ENCODE peak calls at places on chromosomes 12 and 14, in six cellular contexts. E is lower lobe of right lung, L is keratinocyte, U is HepG2, I is stomach, R is mammary epithelial cell. W is an unnamed sample.

GRCh38 chr12:131862994-131863710 is 31.3 kb upstream of the ULK1 start:
- DNase-seq in E (no peak), L (no peak), U (no peak), I (no peak), R (no peak), W (no peak)

GRCh38 chr12:127143020-127143419 is 1124.0 kb upstream of the TMEM132C start:
- DNase-seq in E (no peak), L (no peak), U (no peak), I (no peak), R (no peak), W (no peak)

GRCh38 chr12:21428241-21428640 is 9.2 kb upstream of the PYROXD1 start:
- DNase-seq in E (no peak), L (no peak), U (no peak), I (no peak), R (no peak), W (no peak)

GRCh38 chr14:72701610-72702009 is 192.3 kb downstream of the DPF3 start:
- DNase-seq in E (no peak), L (no peak), U (no peak), I (no peak), R (no peak), W (no peak)

GRCh38 chr12:131872154-131873046 is 22.0 kb upstream of the ULK1 start:
- DNase-seq in E (no peak), L (peak; percentile 83), U (no peak), I (no peak), R (peak; percentile 94), W (peak; percentile 92)

GRCh38 chr12:130832561-130833209 is 6.4 kb downstream of the STX2 start:
- DNase-seq in E (no peak), L (no peak), U (no peak), I (no peak), R (peak; percentile 37), W (no peak)

GRCh38 chr14:51446771-51447170 is 204.9 kb upstream of the FRMD6 start:
- DNase-seq in E (no peak), L (no peak), U (no peak), I (no peak), R (no peak), W (no peak)

GRCh38 chr12:64995831-64996230 is 125.3 kb downstream of the WIF1 start:
- DNase-seq in E (no peak), L (peak; percentile 21), U (no peak), I (no peak), R (peak; percentile 69), W (no peak)

GRCh38 chr12:8156845-8157244 is at the start of gene ZNF705A:
- DNase-seq in E (no peak), L (no peak), U (peak; percentile 29), I (no peak), R (peak; percentile 61), W (peak; percentile 5)

GRCh38 chr12:104569348-104570173 is 112.8 kb downstream of the CHST11 start:
- DNase-seq in E (peak; percentile 51), L (no peak), U (no peak), I (peak; percentile 31), R (no peak), W (no peak)

GRCh38 chr12:42905419-42905705 is 315.8 kb upstream of the PRICKLE1 start:
- DNase-seq in E (no peak), L (no peak), U (no peak), I (no peak), R (no peak), W (no peak)

GRCh38 chr12:42910656-42911055 is 321.1 kb upstream of the PRICKLE1 start:
- DNase-seq in E (no peak), L (peak; percentile 35), U (no peak), I (no peak), R (peak; percentile 16), W (peak; percentile 68)

GRCh38 chr12:42902001-42902400 is 312.5 kb upstream of the PRICKLE1 start:
- DNase-seq in E (no peak), L (no peak), U (no peak), I (no peak), R (no peak), W (no peak)

DNA sequence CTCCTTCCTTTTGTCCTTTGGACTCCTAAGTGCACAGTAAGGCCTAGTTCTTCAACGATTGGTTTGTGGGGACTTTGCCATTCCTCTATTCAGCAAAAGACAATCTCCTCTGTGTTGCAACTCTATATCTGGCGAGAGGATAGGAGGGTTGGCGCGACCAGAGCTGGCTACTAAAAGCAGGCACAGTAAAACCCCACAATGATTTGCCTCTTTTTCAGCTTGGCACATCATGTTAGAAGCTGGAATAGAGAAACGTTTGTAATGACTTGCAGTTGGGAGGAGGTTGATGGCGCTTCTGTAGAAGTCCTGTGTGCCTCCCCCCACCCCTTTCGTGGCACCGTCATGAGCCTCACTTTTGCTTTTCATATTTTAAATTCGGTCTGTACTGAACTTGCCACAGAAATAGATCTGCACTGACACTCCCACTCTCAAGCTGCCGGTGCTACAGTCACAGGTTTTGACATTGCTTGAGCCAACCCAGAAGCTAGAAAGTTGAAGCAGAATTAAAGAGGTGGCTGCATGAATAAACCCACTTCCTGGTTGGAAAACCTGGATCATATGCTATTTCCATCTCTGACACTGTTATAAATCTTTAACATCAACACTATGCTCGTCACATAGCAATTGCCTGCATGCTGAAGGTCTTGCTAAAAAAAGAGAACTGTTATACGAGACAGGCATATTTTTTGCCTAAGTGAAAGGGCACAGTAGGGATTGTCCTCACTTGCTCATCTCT is 315.3 kb upstream of the PRICKLE1 start:
- DNase-seq in E (no peak), L (no peak), U (no peak), I (no peak), R (no peak), W (no peak)
- H3K27ac ChIP-seq in E (no peak overlapping the region), L (no peak overlapping the region), U (no peak overlapping the region), I (no peak overlapping the region), R (no peak overlapping the region), W (no peak overlapping the region)

GRCh38 chr12:68868043-68868790 is 60.2 kb downstream of the MDM2 start:
- DNase-seq in E (no peak), L (no peak), U (no peak), I (no peak), R (peak; percentile 25), W (no peak)

GRCh38 chr12:68871899-68872298 is 61.1 kb downstream of the CPM start:
- DNase-seq in E (no peak), L (no peak), U (peak; percentile 23), I (no peak), R (no peak), W (no peak)

GRCh38 chr12:68870443-68870842 is 62.5 kb downstream of the MDM2 start:
- DNase-seq in E (no peak), L (no peak), U (no peak), I (no peak), R (no peak), W (no peak)

GRCh38 chr12:68871396-68871795 is 61.6 kb downstream of the CPM start:
- DNase-seq in E (no peak), L (no peak), U (no peak), I (no peak), R (no peak), W (no peak)

DNA sequence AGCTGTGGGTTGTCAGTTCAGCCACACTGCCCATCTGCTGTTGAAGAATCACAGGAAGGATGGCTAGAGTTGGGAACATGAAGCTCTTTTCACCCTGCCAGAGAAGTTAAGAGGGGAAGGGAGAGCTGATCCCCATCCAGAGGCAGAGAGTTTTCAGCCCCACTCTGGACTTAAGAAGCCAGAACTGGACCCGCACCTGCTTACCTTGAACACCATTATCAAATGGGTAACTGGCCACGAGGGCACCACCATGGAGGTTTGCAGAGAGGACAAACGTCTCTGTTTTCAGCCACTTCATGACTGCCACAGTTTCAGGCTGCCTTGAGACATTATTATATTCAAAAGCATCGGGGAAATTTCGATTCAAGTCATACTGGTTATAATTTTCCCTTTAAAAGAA is 62.0 kb downstream of the MDM2 start:
- DNase-seq in E (no peak), L (no peak), U (no peak), I (no peak), R (no peak), W (no peak)
- H3K27ac ChIP-seq in E (no peak overlapping the region), L (no peak overlapping the region), U (no peak overlapping the region), I (no peak overlapping the region), R (no peak overlapping the region), W (no peak overlapping the region)

DNA sequence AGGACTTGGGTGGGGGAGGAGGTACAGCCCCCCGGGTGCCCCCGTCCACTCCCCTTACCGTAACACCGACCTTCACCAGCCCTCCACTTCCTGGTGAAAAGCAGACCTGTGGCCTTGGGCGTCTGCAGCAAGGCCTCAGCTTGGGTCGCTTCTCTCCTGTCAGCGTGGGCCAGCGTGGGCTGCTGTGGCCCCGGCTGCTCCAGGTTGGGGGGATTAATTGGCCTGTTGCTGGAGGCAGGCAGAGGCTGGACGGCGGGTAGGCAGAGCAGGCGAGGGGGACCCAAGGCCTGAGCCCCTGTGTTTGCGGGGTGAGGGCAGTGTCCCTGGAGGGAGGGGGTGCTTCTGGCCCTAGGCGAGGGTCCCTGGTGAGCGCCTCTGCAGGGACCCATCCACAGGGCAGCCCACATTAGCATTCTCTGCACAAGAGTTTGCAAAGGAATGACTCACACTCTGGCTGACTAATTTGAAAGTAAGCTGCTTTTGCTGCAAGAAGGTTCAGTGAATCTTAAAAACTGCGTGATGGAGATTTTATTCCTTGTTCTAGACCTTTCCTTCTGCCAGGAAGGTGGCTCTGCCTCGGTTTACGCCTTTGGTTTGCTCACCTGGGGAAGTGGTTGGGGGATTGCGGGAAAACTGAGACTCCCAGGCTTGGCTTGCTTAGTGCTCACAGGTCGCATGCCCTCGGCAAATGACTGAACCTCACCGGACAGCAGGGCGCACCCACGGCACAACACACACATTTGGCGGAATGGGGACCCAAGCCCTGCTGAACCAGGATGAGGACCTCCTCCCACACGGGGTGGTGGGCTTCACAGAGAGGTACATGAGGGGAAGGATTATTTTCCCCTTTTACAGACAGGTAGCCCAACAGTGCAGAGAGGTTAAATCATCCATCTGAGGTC is 37.8 kb upstream of the DLK1 start:
- DNase-seq in E (no peak), L (no peak), U (no peak), I (no peak), R (peak; percentile 48), W (no peak)
- H3K27ac ChIP-seq in E (no peak overlapping the region), L (peak overlapping the region; percentile 31), U (no peak overlapping the region), I (no peak overlapping the region), R (no peak overlapping the region), W (no peak overlapping the region)

GRCh38 chr14:54481695-54482094 is 7.1 kb downstream of the GMFB start:
- DNase-seq in E (no peak), L (no peak), U (no peak), I (no peak), R (peak; percentile 32), W (no peak)

GRCh38 chr14:54480830-54481562 is 7.8 kb downstream of the GMFB start:
- DNase-seq in E (no peak), L (no peak), U (no peak), I (no peak), R (peak; percentile 60), W (no peak)

GRCh38 chr14:54486685-54487084 is 2.1 kb downstream of the GMFB start:
- DNase-seq in E (no peak), L (no peak), U (no peak), I (no peak), R (no peak), W (no peak)

GRCh38 chr14:54483848-54484247 is 4.9 kb downstream of the GMFB start:
- DNase-seq in E (no peak), L (no peak), U (no peak), I (no peak), R (no peak), W (no peak)

DNA sequence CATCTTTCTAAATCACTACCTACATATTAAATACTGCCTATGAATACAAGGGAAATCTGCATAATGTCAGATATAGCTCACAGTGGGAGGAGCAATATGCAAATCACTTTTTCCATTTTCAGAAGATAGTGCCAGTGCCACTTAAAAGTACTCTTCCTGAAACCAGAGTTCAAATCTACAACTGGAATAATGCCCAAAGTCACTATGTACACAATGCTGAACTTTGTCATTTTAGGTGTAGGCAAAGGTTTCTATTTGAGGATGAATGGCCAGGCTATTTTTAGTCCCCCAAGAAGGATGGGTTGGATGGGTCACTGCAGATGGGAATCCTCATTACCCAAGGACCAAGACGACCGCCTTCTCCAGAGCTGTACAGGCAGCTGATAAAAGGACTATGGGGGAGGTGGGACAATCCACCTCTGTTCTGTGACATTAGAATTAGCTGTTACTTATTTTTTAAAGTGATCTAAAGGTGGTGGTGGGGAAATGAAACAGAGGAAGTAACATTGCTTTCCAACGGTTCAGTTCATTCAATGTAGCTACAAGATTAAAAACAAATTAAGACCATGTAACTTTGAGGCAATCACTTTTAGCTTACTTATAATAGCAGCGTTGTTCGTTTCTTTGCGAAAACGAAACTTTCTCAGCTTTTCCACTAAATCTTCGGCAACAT is 5.6 kb downstream of the GMFB start:
- DNase-seq in E (no peak), L (no peak), U (peak; percentile 76), I (no peak), R (no peak), W (no peak)
- H3K27ac ChIP-seq in E (no peak overlapping the region), L (no peak overlapping the region), U (peak overlapping the region; percentile 37), I (no peak overlapping the region), R (no peak overlapping the region), W (peak overlapping the region; percentile 95)